ENCODE peak calls at places on chromosomes 16 and 17, in six cellular contexts. One of them, this sample, is unnamed.

GRCh38 chr16:72537684-72538083 is 365.7 kb upstream of the PMFBP1 start:
- DNase-seq in CD8-positive, alpha-beta T cell: no peak
- DNase-seq in CD8-positive, alpha-beta memory T cell: no peak
- DNase-seq in SJCRH30: no peak
- DNase-seq in lower lobe of right lung: no peak
- DNase-seq in astrocyte of the cerebellum: peak
- DNase-seq in this sample: no peak

GRCh38 chr17:82900741-82901140 is 60.9 kb upstream of the ZNF750 start:
- DNase-seq in lower lobe of right lung: no peak
- DNase-seq in astrocyte of the cerebellum: no peak
- DNase-seq in SJCRH30: no peak
- DNase-seq in CD8-positive, alpha-beta T cell: no peak
- DNase-seq in CD8-positive, alpha-beta memory T cell: no peak
- DNase-seq in this sample: no peak

GRCh38 chr16:82156761-82157654 is 13.0 kb downstream of the MPHOSPH6 start:
- DNase-seq in astrocyte of the cerebellum: no peak
- DNase-seq in lower lobe of right lung: no peak
- DNase-seq in CD8-positive, alpha-beta memory T cell: no peak
- DNase-seq in CD8-positive, alpha-beta T cell: no peak
- DNase-seq in SJCRH30: no peak
- DNase-seq in this sample: no peak

GRCh38 chr17:72967963-72968585 is 124.4 kb downstream of the SLC39A11 start:
- DNase-seq in astrocyte of the cerebellum: no peak
- DNase-seq in SJCRH30: no peak
- DNase-seq in CD8-positive, alpha-beta memory T cell: no peak
- DNase-seq in lower lobe of right lung: no peak
- DNase-seq in CD8-positive, alpha-beta T cell: no peak
- DNase-seq in this sample: no peak

GRCh38 chr16:69131167-69131748 is 1.1 kb downstream of the CHTF8 start:
- DNase-seq in CD8-positive, alpha-beta memory T cell: no peak
- DNase-seq in lower lobe of right lung: no peak
- DNase-seq in CD8-positive, alpha-beta T cell: no peak
- DNase-seq in astrocyte of the cerebellum: no peak
- DNase-seq in SJCRH30: peak
- DNase-seq in this sample: peak

GRCh38 chr17:38889745-38890409 is 20.0 kb downstream of the LASP1 start:
- DNase-seq in astrocyte of the cerebellum: no peak
- DNase-seq in SJCRH30: no peak
- DNase-seq in lower lobe of right lung: no peak
- DNase-seq in CD8-positive, alpha-beta T cell: no peak
- DNase-seq in CD8-positive, alpha-beta memory T cell: no peak
- DNase-seq in this sample: no peak

GRCh38 chr16:68907297-68907999 is 64.1 kb downstream of the TANGO6 start:
- DNase-seq in lower lobe of right lung: no peak
- DNase-seq in SJCRH30: no peak
- DNase-seq in astrocyte of the cerebellum: no peak
- DNase-seq in CD8-positive, alpha-beta memory T cell: no peak
- DNase-seq in CD8-positive, alpha-beta T cell: no peak
- DNase-seq in this sample: no peak

GRCh38 chr17:75542184-75542583 is 16.7 kb downstream of the LLGL2 start:
- DNase-seq in lower lobe of right lung: no peak
- DNase-seq in CD8-positive, alpha-beta memory T cell: no peak
- DNase-seq in CD8-positive, alpha-beta T cell: no peak
- DNase-seq in astrocyte of the cerebellum: no peak
- DNase-seq in SJCRH30: no peak
- DNase-seq in this sample: no peak

GRCh38 chr17:31320791-31321190 is 631 bp downstream of the EVI2A start:
- DNase-seq in CD8-positive, alpha-beta memory T cell: no peak
- DNase-seq in lower lobe of right lung: no peak
- DNase-seq in SJCRH30: no peak
- DNase-seq in CD8-positive, alpha-beta T cell: no peak
- DNase-seq in astrocyte of the cerebellum: no peak
- DNase-seq in this sample: no peak

GRCh38 chr16:30032083-30032819 is 1.2 kb upstream of the TLCD3B start:
- DNase-seq in CD8-positive, alpha-beta T cell: peak
- DNase-seq in SJCRH30: peak
- DNase-seq in lower lobe of right lung: no peak
- DNase-seq in astrocyte of the cerebellum: peak
- DNase-seq in CD8-positive, alpha-beta memory T cell: peak
- DNase-seq in this sample: peak

GRCh38 chr17:75927286-75927922 is 13.4 kb downstream of the FBF1 start:
- DNase-seq in CD8-positive, alpha-beta T cell: no peak
- DNase-seq in CD8-positive, alpha-beta memory T cell: no peak
- DNase-seq in lower lobe of right lung: peak
- DNase-seq in SJCRH30: peak
- DNase-seq in astrocyte of the cerebellum: no peak
- DNase-seq in this sample: peak

GRCh38 chr17:27233059-27233458 is 60.9 kb upstream of the WSB1 start:
- DNase-seq in astrocyte of the cerebellum: no peak
- DNase-seq in CD8-positive, alpha-beta memory T cell: no peak
- DNase-seq in lower lobe of right lung: no peak
- DNase-seq in SJCRH30: no peak
- DNase-seq in CD8-positive, alpha-beta T cell: no peak
- DNase-seq in this sample: no peak

GRCh38 chr16:4323845-4324478 is 8.1 kb downstream of the GLIS2 start:
- DNase-seq in lower lobe of right lung: peak
- DNase-seq in CD8-positive, alpha-beta memory T cell: no peak
- DNase-seq in SJCRH30: peak
- DNase-seq in CD8-positive, alpha-beta T cell: no peak
- DNase-seq in astrocyte of the cerebellum: no peak
- DNase-seq in this sample: no peak

GRCh38 chr17:83155128-83156081 is 76.0 kb downstream of the METRNL start:
- DNase-seq in astrocyte of the cerebellum: peak
- DNase-seq in lower lobe of right lung: no peak
- DNase-seq in CD8-positive, alpha-beta memory T cell: no peak
- DNase-seq in CD8-positive, alpha-beta T cell: no peak
- DNase-seq in SJCRH30: no peak
- DNase-seq in this sample: no peak

GRCh38 chr16:85275533-85276249 is 163.4 kb upstream of the CIBAR2 start:
- DNase-seq in lower lobe of right lung: peak
- DNase-seq in SJCRH30: peak
- DNase-seq in astrocyte of the cerebellum: peak
- DNase-seq in CD8-positive, alpha-beta memory T cell: peak
- DNase-seq in CD8-positive, alpha-beta T cell: peak
- DNase-seq in this sample: peak

GRCh38 chr17:3993493-3994220 is 29.4 kb upstream of the ATP2A3 start:
- DNase-seq in SJCRH30: no peak
- DNase-seq in CD8-positive, alpha-beta memory T cell: no peak
- DNase-seq in astrocyte of the cerebellum: no peak
- DNase-seq in CD8-positive, alpha-beta T cell: no peak
- DNase-seq in lower lobe of right lung: peak
- DNase-seq in this sample: no peak

GRCh38 chr17:55717898-55718735 is 4.5 kb downstream of the TMEM100 start:
- DNase-seq in astrocyte of the cerebellum: peak
- DNase-seq in CD8-positive, alpha-beta memory T cell: peak
- DNase-seq in lower lobe of right lung: peak
- DNase-seq in SJCRH30: peak
- DNase-seq in CD8-positive, alpha-beta T cell: peak
- DNase-seq in this sample: no peak

GRCh38 chr17:6480325-6480675 is 36.0 kb downstream of the PIMREG start:
- DNase-seq in SJCRH30: no peak
- DNase-seq in astrocyte of the cerebellum: no peak
- DNase-seq in lower lobe of right lung: no peak
- DNase-seq in CD8-positive, alpha-beta T cell: no peak
- DNase-seq in CD8-positive, alpha-beta memory T cell: no peak
- DNase-seq in this sample: no peak

GRCh38 chr16:53212899-53213235 is 158.1 kb downstream of the CHD9 start:
- DNase-seq in SJCRH30: no peak
- DNase-seq in lower lobe of right lung: no peak
- DNase-seq in CD8-positive, alpha-beta T cell: no peak
- DNase-seq in CD8-positive, alpha-beta memory T cell: no peak
- DNase-seq in astrocyte of the cerebellum: no peak
- DNase-seq in this sample: no peak

GRCh38 chr16:86901483-86901882 is 323.1 kb downstream of the FOXL1 start:
- DNase-seq in CD8-positive, alpha-beta T cell: no peak
- DNase-seq in astrocyte of the cerebellum: no peak
- DNase-seq in CD8-positive, alpha-beta memory T cell: no peak
- DNase-seq in SJCRH30: no peak
- DNase-seq in lower lobe of right lung: no peak
- DNase-seq in this sample: no peak

GRCh38 chr17:278055-279028 is 74.3 kb downstream of the RPH3AL start:
- DNase-seq in astrocyte of the cerebellum: no peak
- DNase-seq in CD8-positive, alpha-beta memory T cell: no peak
- DNase-seq in SJCRH30: no peak
- DNase-seq in CD8-positive, alpha-beta T cell: no peak
- DNase-seq in lower lobe of right lung: peak
- DNase-seq in this sample: no peak

GRCh38 chr17:9406046-9406631 is 169.5 kb downstream of the STX8 start:
- DNase-seq in CD8-positive, alpha-beta memory T cell: no peak
- DNase-seq in SJCRH30: no peak
- DNase-seq in lower lobe of right lung: no peak
- DNase-seq in astrocyte of the cerebellum: no peak
- DNase-seq in CD8-positive, alpha-beta T cell: no peak
- DNase-seq in this sample: no peak

DNA sequence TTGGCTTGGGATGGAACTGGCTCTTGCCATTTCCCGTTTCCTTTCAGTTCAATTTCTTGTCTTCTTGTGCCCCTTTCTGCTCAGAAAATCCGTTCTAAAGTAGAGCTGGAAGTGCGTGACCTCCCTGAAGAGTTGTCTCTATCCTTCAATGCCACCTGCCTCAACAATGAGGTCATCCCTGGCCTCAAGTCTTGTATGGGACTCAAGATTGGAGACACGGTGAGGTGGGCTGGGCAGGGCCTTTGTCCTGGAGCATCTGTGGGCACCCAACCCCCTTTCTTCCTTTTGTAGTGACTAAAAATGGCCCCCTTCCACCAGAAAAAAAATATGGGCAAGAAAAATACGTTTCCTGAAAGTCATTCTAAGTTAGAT is 32.9 kb upstream of the EFCAB13 start:
- DNase-seq in CD8-positive, alpha-beta T cell: no peak
- DNase-seq in SJCRH30: no peak
- DNase-seq in lower lobe of right lung: no peak
- DNase-seq in CD8-positive, alpha-beta memory T cell: no peak
- DNase-seq in astrocyte of the cerebellum: no peak
- DNase-seq in this sample: no peak
- H3K4me3 ChIP-seq in CD8-positive, alpha-beta T cell: no peak
- H3K4me3 ChIP-seq in SJCRH30: no peak
- H3K4me3 ChIP-seq in lower lobe of right lung: no peak
- H3K4me3 ChIP-seq in CD8-positive, alpha-beta memory T cell: no peak
- H3K4me3 ChIP-seq in astrocyte of the cerebellum: no peak
- H3K4me3 ChIP-seq in this sample: no peak

DNA sequence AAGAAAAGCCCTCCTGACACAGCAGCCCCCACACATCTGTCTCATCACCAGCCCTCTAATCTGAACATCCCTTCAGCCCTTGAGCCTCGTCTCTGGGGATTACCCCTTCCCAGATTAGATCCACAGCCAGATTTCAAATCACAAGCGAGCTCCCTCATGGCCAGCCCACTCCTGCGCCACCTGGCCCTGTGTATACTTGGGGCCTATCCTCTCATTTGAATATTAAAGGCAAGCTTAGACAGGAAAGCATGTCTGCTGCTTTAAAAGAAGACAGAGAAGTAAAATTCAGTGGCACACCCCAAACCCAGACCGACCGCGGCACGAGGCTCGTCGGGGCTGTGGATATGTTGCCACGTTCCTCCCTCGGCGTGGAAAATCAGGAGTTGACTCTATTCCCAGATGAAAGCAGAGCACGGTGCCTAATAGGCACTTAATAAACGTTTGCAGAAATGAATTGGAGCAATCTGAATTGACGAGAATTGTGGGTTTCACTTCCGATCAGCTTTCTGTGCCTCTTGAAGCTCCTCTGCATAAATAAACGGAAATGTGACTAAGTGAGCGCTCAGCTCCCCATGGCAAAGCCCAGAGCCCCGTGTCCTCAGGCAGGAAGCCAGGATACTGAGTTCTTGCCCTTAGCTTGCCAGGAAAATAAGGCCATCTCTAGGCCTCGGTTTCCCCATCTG is 108.0 kb downstream of the CCDC182 start:
- DNase-seq in lower lobe of right lung: no peak
- DNase-seq in CD8-positive, alpha-beta memory T cell: no peak
- DNase-seq in astrocyte of the cerebellum: no peak
- DNase-seq in CD8-positive, alpha-beta T cell: no peak
- DNase-seq in SJCRH30: peak
- DNase-seq in this sample: no peak
- H3K4me3 ChIP-seq in lower lobe of right lung: no peak
- H3K4me3 ChIP-seq in CD8-positive, alpha-beta memory T cell: no peak
- H3K4me3 ChIP-seq in astrocyte of the cerebellum: no peak
- H3K4me3 ChIP-seq in CD8-positive, alpha-beta T cell: no peak
- H3K4me3 ChIP-seq in SJCRH30: no peak
- H3K4me3 ChIP-seq in this sample: no peak

GRCh38 chr17:80476877-80477646 is 655 bp upstream of the NPTX1 start:
- DNase-seq in SJCRH30: no peak
- DNase-seq in lower lobe of right lung: no peak
- DNase-seq in CD8-positive, alpha-beta T cell: no peak
- DNase-seq in astrocyte of the cerebellum: no peak
- DNase-seq in CD8-positive, alpha-beta memory T cell: no peak
- DNase-seq in this sample: no peak
- H3K4me3 ChIP-seq in SJCRH30: no peak
- H3K4me3 ChIP-seq in lower lobe of right lung: peak
- H3K4me3 ChIP-seq in CD8-positive, alpha-beta T cell: peak
- H3K4me3 ChIP-seq in astrocyte of the cerebellum: no peak
- H3K4me3 ChIP-seq in CD8-positive, alpha-beta memory T cell: no peak
- H3K4me3 ChIP-seq in this sample: no peak

DNA sequence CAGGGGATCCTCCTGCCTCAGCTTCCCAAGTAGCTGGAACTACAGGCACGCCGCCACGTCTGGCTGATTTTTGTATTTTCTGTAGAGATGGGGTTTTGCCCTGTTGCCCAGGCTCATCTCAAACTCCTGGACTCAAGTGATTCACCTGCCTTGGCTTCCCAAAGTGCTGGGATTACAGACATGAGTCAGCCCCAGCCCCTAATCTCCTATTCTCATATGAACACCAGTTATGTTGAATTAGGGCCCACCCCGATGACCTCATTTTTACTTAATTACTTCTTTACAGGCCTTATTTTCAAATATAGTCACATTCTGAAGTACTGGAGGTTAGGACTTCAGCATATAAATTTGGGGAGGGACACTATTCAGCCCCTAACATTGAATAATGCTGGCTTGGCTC is 49.2 kb downstream of the ZNRF1 start:
- DNase-seq in SJCRH30: no peak
- DNase-seq in astrocyte of the cerebellum: no peak
- DNase-seq in CD8-positive, alpha-beta memory T cell: no peak
- DNase-seq in lower lobe of right lung: no peak
- DNase-seq in CD8-positive, alpha-beta T cell: no peak
- DNase-seq in this sample: no peak
- H3K4me3 ChIP-seq in SJCRH30: no peak
- H3K4me3 ChIP-seq in astrocyte of the cerebellum: no peak
- H3K4me3 ChIP-seq in CD8-positive, alpha-beta memory T cell: no peak
- H3K4me3 ChIP-seq in lower lobe of right lung: no peak
- H3K4me3 ChIP-seq in CD8-positive, alpha-beta T cell: no peak
- H3K4me3 ChIP-seq in this sample: no peak

GRCh38 chr16:2331199-2331931 is 9.2 kb downstream of the ABCA3 start:
- DNase-seq in CD8-positive, alpha-beta T cell: no peak
- DNase-seq in lower lobe of right lung: peak
- DNase-seq in CD8-positive, alpha-beta memory T cell: no peak
- DNase-seq in astrocyte of the cerebellum: no peak
- DNase-seq in SJCRH30: no peak
- DNase-seq in this sample: no peak
- H3K4me3 ChIP-seq in CD8-positive, alpha-beta T cell: no peak
- H3K4me3 ChIP-seq in lower lobe of right lung: peak
- H3K4me3 ChIP-seq in CD8-positive, alpha-beta memory T cell: no peak
- H3K4me3 ChIP-seq in astrocyte of the cerebellum: no peak
- H3K4me3 ChIP-seq in SJCRH30: no peak
- H3K4me3 ChIP-seq in this sample: no peak

GRCh38 chr17:28867276-28867675 is 12.5 kb downstream of the ERAL1 start:
- DNase-seq in CD8-positive, alpha-beta memory T cell: no peak
- DNase-seq in astrocyte of the cerebellum: no peak
- DNase-seq in lower lobe of right lung: no peak
- DNase-seq in SJCRH30: no peak
- DNase-seq in CD8-positive, alpha-beta T cell: no peak
- DNase-seq in this sample: no peak
- H3K4me3 ChIP-seq in CD8-positive, alpha-beta memory T cell: no peak
- H3K4me3 ChIP-seq in astrocyte of the cerebellum: no peak
- H3K4me3 ChIP-seq in lower lobe of right lung: no peak
- H3K4me3 ChIP-seq in SJCRH30: no peak
- H3K4me3 ChIP-seq in CD8-positive, alpha-beta T cell: no peak
- H3K4me3 ChIP-seq in this sample: no peak

This sample was measured in HL-60.